ENCODE peak calls at places on chromosomes 16 and 17, in eight cellular contexts. Z is A549, T is PC-3, P is nephron progenitor cell, L is cardiac fibroblast, H is left lung, E is tibial artery, G is upper lobe of left lung. X is an unnamed sample.

GRCh38 chr17:4980644-4981216 is 6.7 kb downstream of the CAMTA2 start:
- DNase-seq in Z (peak; percentile 65), L (peak; percentile 73), H (no peak), G (no peak), T (peak; percentile 65), E (no peak), P (peak; percentile 58), X (no peak)

GRCh38 chr16:49993579-49993978 is 31.4 kb upstream of the CNEP1R1 start:
- DNase-seq in E (no peak), Z (no peak), P (no peak), L (no peak), H (no peak), G (no peak), T (no peak), X (no peak)

GRCh38 chr16:58026139-58026704 is 668 bp downstream of the MMP15 start:
- DNase-seq in L (peak; percentile 57), Z (peak; percentile 64), G (peak; percentile 91), H (no peak), E (no peak), P (peak; percentile 54), T (peak; percentile 28), X (peak; percentile 40)

GRCh38 chr17:78111012-78111726 is 17.4 kb downstream of the TMC6 start:
- DNase-seq in E (peak; percentile 63), P (no peak), H (no peak), Z (no peak), L (no peak), G (no peak), T (no peak), X (no peak)

GRCh38 chr17:1109606-1110523 is 69.9 kb downstream of the ABR start:
- DNase-seq in E (no peak), L (no peak), Z (peak; percentile 53), P (no peak), G (no peak), H (no peak), T (peak; percentile 60), X (peak; percentile 57)

GRCh38 chr17:35537569-35538209 is at the start of gene SLFN12L:
- DNase-seq in T (no peak), L (peak; percentile 33), G (no peak), E (no peak), P (no peak), H (no peak), Z (no peak), X (peak; percentile 36)

GRCh38 chr17:48484850-48485249 is 46.0 kb downstream of the HOXB1 start:
- DNase-seq in P (no peak), Z (peak; percentile 45), E (no peak), L (no peak), T (peak; percentile 94), G (no peak), H (no peak), X (no peak)

GRCh38 chr16:24875466-24875865 is 29.7 kb downstream of the SLC5A11 start:
- DNase-seq in L (no peak), G (no peak), E (no peak), T (no peak), P (no peak), H (no peak), Z (no peak), X (no peak)

GRCh38 chr17:11490171-11490760 is 108.0 kb upstream of the DNAH9 start:
- DNase-seq in Z (no peak), T (no peak), G (no peak), P (peak; percentile 12), L (no peak), E (no peak), H (no peak), X (no peak)

GRCh38 chr16:54987081-54987480 is 56.4 kb downstream of the IRX5 start:
- DNase-seq in Z (no peak), L (no peak), G (peak; percentile 62), H (no peak), P (no peak), E (no peak), T (no peak), X (no peak)

GRCh38 chr17:7242717-7243576 is 698 bp upstream of the GABARAP start:
- DNase-seq in T (peak; percentile 85), Z (peak; percentile 99), L (peak; percentile 98), G (peak; percentile 97), H (peak; percentile 96), P (peak; percentile 94), E (peak; percentile 97), X (peak; percentile 92)
- TF ChIP-seq CTCF in T (no peak), Z (no peak), L (no peak), G (no peak), H (no peak), P (no peak), E (peak; percentile 13), X (no peak)

GRCh38 chr16:17466876-17467275 is 3.9 kb downstream of the XYLT1 start:
- DNase-seq in H (no peak), T (no peak), E (no peak), Z (no peak), P (no peak), L (no peak), G (no peak), X (no peak)

GRCh38 chr16:17469742-17470001 is 1.1 kb downstream of the XYLT1 start:
- DNase-seq in G (no peak), L (no peak), T (no peak), H (no peak), E (no peak), P (no peak), Z (no peak), X (no peak)

GRCh38 chr16:17469011-17469741 is 1.6 kb downstream of the XYLT1 start:
- DNase-seq in P (no peak), Z (no peak), E (peak; percentile 72), G (no peak), T (no peak), H (no peak), L (peak; percentile 29), X (no peak)

GRCh38 chr16:17468611-17469010 is 2.1 kb downstream of the XYLT1 start:
- DNase-seq in T (no peak), G (no peak), E (no peak), H (no peak), Z (no peak), L (no peak), P (no peak), X (no peak)

GRCh38 chr16:17467923-17468540 is 2.7 kb downstream of the XYLT1 start:
- DNase-seq in E (peak; percentile 86), G (no peak), P (peak; percentile 70), Z (peak; percentile 29), L (peak; percentile 65), H (peak; percentile 70), T (no peak), X (peak; percentile 20)
- TF ChIP-seq CTCF in E (peak; percentile 69), G (peak; percentile 55), P (peak; percentile 55), Z (peak; percentile 54), L (peak; percentile 76), H (peak; percentile 44), T (peak; percentile 15), X (peak; percentile 71)

GRCh38 chr17:45262516-45263476 is 902 bp upstream of the SPATA32 start:
- DNase-seq in H (no peak), L (peak; percentile 52), Z (peak; percentile 46), T (peak; percentile 75), G (no peak), E (no peak), P (no peak), X (no peak)
- TF ChIP-seq CTCF in H (no peak), L (no peak), Z (no peak), T (peak; percentile 34), G (no peak), E (no peak), P (no peak), X (no peak)

GRCh38 chr17:82691714-82692113 is 6.8 kb downstream of the RAB40B start:
- DNase-seq in Z (no peak), E (no peak), H (no peak), G (no peak), P (no peak), L (no peak), T (no peak), X (no peak)
- TF ChIP-seq CTCF in Z (no peak), E (no peak), H (no peak), G (no peak), P (no peak), L (no peak), T (no peak), X (no peak)

X was measured in GM06990.